ENCODE peak calls at places on chromosomes 5 and 9, in nine cellular contexts. H is stimulated activated CD4-positive, alpha-beta T cell treated with anti-CD3 and anti-CD28 coated beads, Interleukin-2, amount 100 ng/mL, for 48 hours; L is KBM-7; F is astrocyte of the spinal cord; K is KG1; V is stimulated activated CD8-positive, alpha-beta memory T cell treated with anti-CD3 and anti-CD28 coated beads, Interleukin-15, amount 100 ng/mL, for 4 hours; A is SW480; Y is psoas muscle; Q is astrocyte. R is an unnamed sample.

GRCh38 chr5:181189962-181190710 is 14.9 kb downstream of the TRIM7 start:
- DNase-seq in H (no peak), L (no peak), F (no peak), K (no peak), V (no peak), A (peak; percentile 69), Y (peak; percentile 65), Q (no peak), R (no peak)

GRCh38 chr5:131514316-131515275 is 120.4 kb downstream of the RAPGEF6 start:
- DNase-seq in H (no peak), L (peak; percentile 67), F (no peak), K (no peak), V (no peak), A (no peak), Y (no peak), Q (no peak), R (no peak)

GRCh38 chr9:132383462-132383883 is 23.2 kb downstream of the TTF1 start:
- DNase-seq in H (no peak), L (no peak), F (no peak), K (no peak), V (no peak), A (no peak), Y (no peak), Q (no peak), R (peak; percentile 3)

GRCh38 chr5:100448250-100448649 is 86.9 kb upstream of the FAM174A start:
- DNase-seq in H (no peak), L (no peak), F (no peak), K (no peak), V (no peak), A (no peak), Y (no peak), Q (peak; percentile 18), R (no peak)

GRCh38 chr5:126780165-126780827 is 3.4 kb downstream of the LMNB1 start:
- DNase-seq in H (no peak), L (peak; percentile 83), F (peak; percentile 81), K (no peak), V (no peak), A (peak; percentile 73), Y (no peak), Q (peak; percentile 55), R (peak; percentile 54)

GRCh38 chr5:68028131-68028727 is 187.3 kb upstream of the PIK3R1 start:
- DNase-seq in H (no peak), L (no peak), F (no peak), K (no peak), V (no peak), A (no peak), Y (no peak), Q (peak; percentile 39), R (no peak)

GRCh38 chr9:69324549-69325401 is at the start of gene ENTREP1:
- DNase-seq in H (no peak), L (peak; percentile 28), F (peak; percentile 18), K (no peak), V (no peak), A (peak; percentile 80), Y (peak; percentile 87), Q (peak; percentile 42), R (no peak)

GRCh38 chr9:95499847-95500246 is 16.9 kb downstream of the PTCH1 start:
- DNase-seq in H (no peak), L (no peak), F (peak; percentile 8), K (no peak), V (no peak), A (peak; percentile 62), Y (no peak), Q (peak; percentile 34), R (no peak)

GRCh38 chr5:32353420-32353819 is 40.7 kb upstream of the MTMR12 start:
- DNase-seq in H (no peak), L (no peak), F (no peak), K (no peak), V (no peak), A (no peak), Y (no peak), Q (no peak), R (no peak)

GRCh38 chr9:77421506-77422265 is 226.4 kb downstream of the GNA14 start:
- DNase-seq in H (no peak), L (no peak), F (peak; percentile 48), K (no peak), V (no peak), A (no peak), Y (no peak), Q (peak; percentile 31), R (no peak)

GRCh38 chr5:172735141-172735831 is 35.7 kb downstream of the DUSP1 start:
- DNase-seq in H (no peak), L (no peak), F (no peak), K (no peak), V (no peak), A (no peak), Y (no peak), Q (no peak), R (no peak)

GRCh38 chr5:157459715-157460599 is at the start of gene NIPAL4:
- DNase-seq in H (peak; percentile 21), L (no peak), F (no peak), K (no peak), V (peak; percentile 12), A (peak; percentile 33), Y (no peak), Q (no peak), R (no peak)

GRCh38 chr9:76215066-76215465 is 179.2 kb downstream of the RFK start:
- DNase-seq in H (no peak), L (no peak), F (peak; percentile 76), K (no peak), V (no peak), A (no peak), Y (no peak), Q (peak; percentile 83), R (no peak)

GRCh38 chr5:65359569-65359968 is 122.2 kb downstream of the ADAMTS6 start:
- DNase-seq in H (no peak), L (no peak), F (no peak), K (no peak), V (no peak), A (no peak), Y (no peak), Q (no peak), R (no peak)

GRCh38 chr5:94788527-94788926 is 170.1 kb downstream of the SLF1 start:
- DNase-seq in H (no peak), L (no peak), F (no peak), K (no peak), V (no peak), A (no peak), Y (no peak), Q (no peak), R (no peak)

GRCh38 chr5:54360925-54361662 is 50.7 kb upstream of the ARL15 start:
- DNase-seq in H (no peak), L (no peak), F (no peak), K (no peak), V (no peak), A (no peak), Y (no peak), Q (no peak), R (no peak)

GRCh38 chr9:137435980-137436760 is 5.0 kb downstream of the ENTPD8 start:
- DNase-seq in H (no peak), L (no peak), F (peak; percentile 85), K (no peak), V (no peak), A (peak; percentile 90), Y (peak; percentile 86), Q (peak; percentile 72), R (no peak)

GRCh38 chr5:72661405-72661804 is 154.2 kb upstream of the ZNF366 start:
- DNase-seq in H (no peak), L (no peak), F (peak; percentile 49), K (no peak), V (no peak), A (no peak), Y (no peak), Q (peak; percentile 65), R (no peak)

GRCh38 chr5:28190011-28190410 is 1151.6 kb upstream of the CDH9 start:
- DNase-seq in H (no peak), L (no peak), F (no peak), K (no peak), V (no peak), A (no peak), Y (no peak), Q (no peak), R (no peak)

GRCh38 chr5:142587354-142587965 is 98.4 kb downstream of the FGF1 start:
- DNase-seq in H (peak; percentile 17), L (peak; percentile 19), F (peak; percentile 26), K (no peak), V (no peak), A (no peak), Y (no peak), Q (no peak), R (peak; percentile 29)

GRCh38 chr5:173454381-173454763 is 126.2 kb upstream of the STC2 start:
- DNase-seq in H (no peak), L (no peak), F (peak; percentile 66), K (no peak), V (no peak), A (peak; percentile 70), Y (no peak), Q (peak; percentile 66), R (no peak)

GRCh38 chr9:135372036-135372435 is 107.5 kb upstream of the PPP1R26 start:
- DNase-seq in H (no peak), L (no peak), F (no peak), K (no peak), V (no peak), A (no peak), Y (no peak), Q (no peak), R (no peak)

R was measured in HL-60.